ENCODE peak calls at places on chromosomes 1 and 21, in seven cellular contexts. One of them, this sample, is unnamed.

GRCh38 chr1:37661401-37661800 is 26.7 kb upstream of the RSPO1 start:
- DNase-seq in A549: no peak
- DNase-seq in GM12892: no peak
- DNase-seq in NCI-H1092 treated with DMSO at 0.1 percent for 48 hours: no peak
- DNase-seq in T-helper 1 cell: no peak
- DNase-seq in cardiac septum: no peak
- DNase-seq in COR-L47: no peak
- DNase-seq in this sample: no peak

GRCh38 chr1:159779403-159779851 is 1.3 kb upstream of the DUSP23 start:
- DNase-seq in COR-L47: no peak
- DNase-seq in GM12892: no peak
- DNase-seq in A549: no peak
- DNase-seq in cardiac septum: no peak
- DNase-seq in NCI-H1092 treated with DMSO at 0.1 percent for 48 hours: no peak
- DNase-seq in T-helper 1 cell: no peak
- DNase-seq in this sample: no peak

GRCh38 chr1:183956559-183957188 is 80.9 kb downstream of the COLGALT2 start:
- DNase-seq in T-helper 1 cell: peak; percentile 28
- DNase-seq in A549: peak; percentile 29
- DNase-seq in cardiac septum: no peak
- DNase-seq in COR-L47: no peak
- DNase-seq in NCI-H1092 treated with DMSO at 0.1 percent for 48 hours: no peak
- DNase-seq in GM12892: peak; percentile 25
- DNase-seq in this sample: no peak

GRCh38 chr21:42617476-42617875 is 35.9 kb upstream of the PDE9A start:
- DNase-seq in GM12892: no peak
- DNase-seq in cardiac septum: peak; percentile 58
- DNase-seq in COR-L47: no peak
- DNase-seq in NCI-H1092 treated with DMSO at 0.1 percent for 48 hours: no peak
- DNase-seq in A549: no peak
- DNase-seq in T-helper 1 cell: no peak
- DNase-seq in this sample: no peak

GRCh38 chr1:17507916-17508315 is 31.6 kb upstream of the ARHGEF10L start:
- DNase-seq in T-helper 1 cell: no peak
- DNase-seq in COR-L47: no peak
- DNase-seq in NCI-H1092 treated with DMSO at 0.1 percent for 48 hours: no peak
- DNase-seq in GM12892: no peak
- DNase-seq in cardiac septum: no peak
- DNase-seq in A549: no peak
- DNase-seq in this sample: peak; percentile 46

GRCh38 chr1:156592910-156593732 is 1.5 kb downstream of the NAXE start:
- DNase-seq in NCI-H1092 treated with DMSO at 0.1 percent for 48 hours: peak; percentile 30
- DNase-seq in T-helper 1 cell: no peak
- DNase-seq in GM12892: no peak
- DNase-seq in COR-L47: no peak
- DNase-seq in A549: no peak
- DNase-seq in cardiac septum: no peak
- DNase-seq in this sample: no peak

GRCh38 chr1:162351443-162351842 is 25.2 kb downstream of the SPATA46 start:
- DNase-seq in NCI-H1092 treated with DMSO at 0.1 percent for 48 hours: no peak
- DNase-seq in COR-L47: no peak
- DNase-seq in cardiac septum: no peak
- DNase-seq in GM12892: no peak
- DNase-seq in T-helper 1 cell: no peak
- DNase-seq in A549: no peak
- DNase-seq in this sample: no peak

GRCh38 chr1:3611170-3612019 is at the start of gene MEGF6:
- DNase-seq in A549: peak; percentile 57
- DNase-seq in GM12892: no peak
- DNase-seq in COR-L47: peak; percentile 43
- DNase-seq in NCI-H1092 treated with DMSO at 0.1 percent for 48 hours: peak; percentile 17
- DNase-seq in T-helper 1 cell: peak; percentile 53
- DNase-seq in cardiac septum: no peak
- DNase-seq in this sample: peak; percentile 78

GRCh38 chr1:147549526-147549925 is 8.2 kb downstream of the BCL9 start:
- DNase-seq in NCI-H1092 treated with DMSO at 0.1 percent for 48 hours: no peak
- DNase-seq in GM12892: no peak
- DNase-seq in COR-L47: no peak
- DNase-seq in cardiac septum: no peak
- DNase-seq in A549: no peak
- DNase-seq in T-helper 1 cell: no peak
- DNase-seq in this sample: no peak

GRCh38 chr1:57470028-57470427 is 46.2 kb upstream of the DAB1 start:
- DNase-seq in COR-L47: no peak
- DNase-seq in cardiac septum: no peak
- DNase-seq in NCI-H1092 treated with DMSO at 0.1 percent for 48 hours: no peak
- DNase-seq in A549: no peak
- DNase-seq in T-helper 1 cell: no peak
- DNase-seq in GM12892: no peak
- DNase-seq in this sample: no peak

GRCh38 chr1:179142889-179143299 is 61.0 kb downstream of the TOR3A start:
- DNase-seq in NCI-H1092 treated with DMSO at 0.1 percent for 48 hours: no peak
- DNase-seq in COR-L47: no peak
- DNase-seq in cardiac septum: no peak
- DNase-seq in A549: peak; percentile 88
- DNase-seq in T-helper 1 cell: no peak
- DNase-seq in GM12892: no peak
- DNase-seq in this sample: no peak

GRCh38 chr1:109617291-109617801 is 2.1 kb downstream of the GNAT2 start:
- DNase-seq in NCI-H1092 treated with DMSO at 0.1 percent for 48 hours: no peak
- DNase-seq in COR-L47: no peak
- DNase-seq in GM12892: no peak
- DNase-seq in A549: peak; percentile 22
- DNase-seq in T-helper 1 cell: no peak
- DNase-seq in cardiac septum: no peak
- DNase-seq in this sample: no peak

GRCh38 chr1:162145966-162146696 is 76.6 kb downstream of the NOS1AP start:
- DNase-seq in GM12892: no peak
- DNase-seq in COR-L47: no peak
- DNase-seq in NCI-H1092 treated with DMSO at 0.1 percent for 48 hours: peak; percentile 60
- DNase-seq in A549: no peak
- DNase-seq in cardiac septum: no peak
- DNase-seq in T-helper 1 cell: no peak
- DNase-seq in this sample: no peak

GRCh38 chr1:205262706-205263105 is 35.0 kb downstream of the TMCC2 start:
- DNase-seq in cardiac septum: no peak
- DNase-seq in NCI-H1092 treated with DMSO at 0.1 percent for 48 hours: no peak
- DNase-seq in A549: no peak
- DNase-seq in GM12892: no peak
- DNase-seq in T-helper 1 cell: no peak
- DNase-seq in COR-L47: no peak
- DNase-seq in this sample: no peak

This sample was measured in 8988T.